ENCODE peak calls at places on chromosomes 6 and 20, in eight cellular contexts. I, O, Z, J, W, T, V and U are unnamed samples.
A peak's percentile ranks its signal among the peaks of the same experiment; 100 is the strongest.

GRCh38 chr6:10000461-10000992 is 414.3 kb downstream of the TFAP2A start:
- DNase-seq in I (peak; percentile 53), O (no peak), Z (no peak), J (no peak), W (no peak), T (no peak), V (no peak), U (no peak)

GRCh38 chr6:72287801-72288200 is 334.1 kb upstream of the KCNQ5 start:
- DNase-seq in I (no peak), O (peak; percentile 43), Z (no peak), J (no peak), W (no peak), T (no peak), V (no peak), U (no peak)

GRCh38 chr20:18666803-18667460 is 79.1 kb downstream of the DTD1 start:
- DNase-seq in I (no peak), O (no peak), Z (no peak), J (no peak), W (no peak), T (no peak), V (no peak), U (no peak)

GRCh38 chr20:7853493-7853892 is 86.8 kb downstream of the HAO1 start:
- DNase-seq in I (peak; percentile 19), O (no peak), Z (no peak), J (no peak), W (no peak), T (no peak), V (no peak), U (no peak)

GRCh38 chr20:43506238-43506637 is 1.3 kb upstream of the L3MBTL1 start:
- DNase-seq in I (no peak), O (no peak), Z (no peak), J (no peak), W (no peak), T (no peak), V (no peak), U (no peak)

GRCh38 chr20:36540551-36541211 is 638 bp upstream of the MYL9 start:
- DNase-seq in I (no peak), O (no peak), Z (no peak), J (no peak), W (no peak), T (no peak), V (no peak), U (no peak)

GRCh38 chr20:50580016-50580747 is 70.0 kb downstream of the PTPN1 start:
- DNase-seq in I (peak; percentile 75), O (no peak), Z (peak; percentile 74), J (peak; percentile 85), W (peak; percentile 90), T (peak; percentile 52), V (peak; percentile 55), U (peak; percentile 33)

GRCh38 chr20:24634855-24635254 is 165.4 kb downstream of the SYNDIG1 start:
- DNase-seq in I (peak; percentile 82), O (peak; percentile 72), Z (peak; percentile 44), J (peak; percentile 58), W (peak; percentile 67), T (no peak), V (peak; percentile 55), U (peak; percentile 3)

GRCh38 chr6:53825514-53826321 is 30.9 kb downstream of the LRRC1 start:
- DNase-seq in I (no peak), O (no peak), Z (no peak), J (no peak), W (no peak), T (no peak), V (no peak), U (no peak)

GRCh38 chr6:141107562-141108160 is 1025.1 kb upstream of the GJE1 start:
- DNase-seq in I (peak; percentile 90), O (no peak), Z (no peak), J (no peak), W (peak; percentile 17), T (no peak), V (no peak), U (no peak)

GRCh38 chr6:105359419-105360366 is 43.2 kb downstream of the PREP start:
- DNase-seq in I (peak; percentile 95), O (no peak), Z (no peak), J (no peak), W (no peak), T (no peak), V (no peak), U (no peak)

GRCh38 chr20:44650777-44651493 is 564 bp downstream of the ADA start:
- DNase-seq in I (no peak), O (no peak), Z (peak; percentile 40), J (no peak), W (no peak), T (peak; percentile 41), V (peak; percentile 38), U (no peak)

GRCh38 chr20:45034436-45034835 is 66.5 kb downstream of the KCNS1 start:
- DNase-seq in I (no peak), O (no peak), Z (no peak), J (no peak), W (no peak), T (no peak), V (no peak), U (no peak)

GRCh38 chr6:11584264-11584663 is 46.7 kb downstream of the TMEM170B start:
- DNase-seq in I (peak; percentile 26), O (no peak), Z (no peak), J (no peak), W (no peak), T (no peak), V (no peak), U (no peak)

GRCh38 chr6:35318200-35318844 is 20.7 kb downstream of the DEF6 start:
- DNase-seq in I (peak; percentile 90), O (peak; percentile 52), Z (peak; percentile 77), J (peak; percentile 87), W (peak; percentile 100), T (no peak), V (no peak), U (no peak)

GRCh38 chr6:17957488-17957887 is 29.9 kb downstream of the KIF13A start:
- DNase-seq in I (no peak), O (no peak), Z (no peak), J (no peak), W (no peak), T (no peak), V (no peak), U (no peak)

GRCh38 chr6:112033824-112034223 is 20.1 kb upstream of the CCN6 start:
- DNase-seq in I (no peak), O (no peak), Z (no peak), J (no peak), W (no peak), T (no peak), V (no peak), U (no peak)

GRCh38 chr6:89067796-89068195 is 12.8 kb upstream of the PNRC1 start:
- DNase-seq in I (peak; percentile 60), O (no peak), Z (no peak), J (no peak), W (no peak), T (no peak), V (no peak), U (no peak)

GRCh38 chr6:18022398-18023231 is 35.2 kb upstream of the KIF13A start:
- DNase-seq in I (peak; percentile 81), O (no peak), Z (no peak), J (peak; percentile 16), W (peak; percentile 77), T (no peak), V (no peak), U (no peak)

GRCh38 chr6:139250296-139251274 is 41.2 kb downstream of the TXLNB start:
- DNase-seq in I (peak; percentile 63), O (no peak), Z (peak; percentile 67), J (no peak), W (peak; percentile 80), T (peak; percentile 55), V (peak; percentile 71), U (peak; percentile 32)

GRCh38 chr6:37503486-37503980 is 3.8 kb upstream of the CCDC167 start:
- DNase-seq in I (no peak), O (no peak), Z (no peak), J (no peak), W (no peak), T (no peak), V (no peak), U (no peak)